ENCODE peak calls at places on chromosomes 12 and 14, in four cellular contexts. One of them, this sample, is unnamed.

GRCh38 chr14:41476526-41476925 is 130.2 kb upstream of the LRFN5 start:
- DNase-seq in neural progenitor cell: no peak
- DNase-seq in fibroblast of lung: peak
- DNase-seq in GM12878: no peak
- DNase-seq in this sample: no peak

GRCh38 chr14:102373110-102373509 is 10.4 kb downstream of the TECPR2 start:
- DNase-seq in neural progenitor cell: no peak
- DNase-seq in fibroblast of lung: no peak
- DNase-seq in GM12878: peak
- DNase-seq in this sample: no peak

GRCh38 chr12:59005195-59005961 is 85.1 kb upstream of the LRIG3 start:
- DNase-seq in neural progenitor cell: no peak
- DNase-seq in fibroblast of lung: peak
- DNase-seq in GM12878: no peak
- DNase-seq in this sample: no peak

GRCh38 chr12:178715-179109 is 35.2 kb downstream of the SLC6A12 start:
- DNase-seq in neural progenitor cell: no peak
- DNase-seq in fibroblast of lung: no peak
- DNase-seq in GM12878: no peak
- DNase-seq in this sample: no peak

GRCh38 chr12:24596768-24597388 is 352.0 kb downstream of the BCAT1 start:
- DNase-seq in neural progenitor cell: peak
- DNase-seq in fibroblast of lung: peak
- DNase-seq in GM12878: no peak
- DNase-seq in this sample: no peak

GRCh38 chr12:10716704-10717315 is 6.3 kb downstream of the YBX3 start:
- DNase-seq in neural progenitor cell: peak
- DNase-seq in fibroblast of lung: peak
- DNase-seq in GM12878: no peak
- DNase-seq in this sample: peak

GRCh38 chr12:3332190-3332589 is 158.8 kb upstream of the PRMT8 start:
- DNase-seq in neural progenitor cell: no peak
- DNase-seq in fibroblast of lung: peak
- DNase-seq in GM12878: no peak
- DNase-seq in this sample: no peak

GRCh38 chr12:67691220-67691619 is 42.7 kb downstream of the DYRK2 start:
- DNase-seq in neural progenitor cell: no peak
- DNase-seq in fibroblast of lung: no peak
- DNase-seq in GM12878: no peak
- DNase-seq in this sample: no peak

GRCh38 chr12:91172051-91172450 is 10.6 kb downstream of the DCN start:
- DNase-seq in neural progenitor cell: no peak
- DNase-seq in fibroblast of lung: no peak
- DNase-seq in GM12878: no peak
- DNase-seq in this sample: no peak

DNA sequence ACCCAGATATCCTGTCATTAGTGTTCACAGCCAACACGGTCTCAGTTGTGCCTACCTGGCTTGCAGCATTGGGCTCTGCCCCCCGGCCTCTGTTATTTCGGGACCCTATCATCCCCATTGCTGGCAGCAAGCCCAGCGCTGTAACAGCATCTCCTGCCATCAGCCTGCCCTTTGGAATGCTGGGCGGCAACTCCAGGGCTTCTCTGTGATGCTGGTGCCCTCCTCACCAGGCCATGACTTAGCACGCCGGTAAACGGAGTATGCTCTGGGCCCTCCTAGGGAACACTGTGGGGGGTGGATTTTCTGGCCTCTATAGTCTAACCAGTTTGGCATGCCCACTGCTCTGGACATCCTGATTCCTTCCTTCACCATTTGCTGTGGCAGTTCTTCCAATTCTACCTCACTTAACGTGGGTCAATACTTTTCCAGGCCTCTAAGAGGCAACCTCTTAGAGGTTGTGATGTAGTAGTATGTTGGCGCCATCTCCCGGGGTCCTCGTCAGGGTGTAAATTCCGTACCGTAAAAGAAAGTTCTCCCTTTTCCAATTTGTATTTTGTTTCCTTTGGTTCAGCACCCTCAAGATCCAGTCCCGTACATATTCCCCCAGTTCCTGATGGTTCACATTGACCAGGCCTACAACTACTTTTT is 80.0 kb downstream of the SINHCAF start:
- DNase-seq in neural progenitor cell: peak
- DNase-seq in fibroblast of lung: no peak
- DNase-seq in GM12878: no peak
- DNase-seq in this sample: peak
- TF ChIP-seq CTCF in neural progenitor cell: peak
- TF ChIP-seq CTCF in fibroblast of lung: peak
- TF ChIP-seq CTCF in GM12878: peak
- TF ChIP-seq CTCF in this sample: peak

GRCh38 chr14:70822706-70823185 is 13.4 kb upstream of the MAP3K9 start:
- DNase-seq in neural progenitor cell: peak
- DNase-seq in fibroblast of lung: peak
- DNase-seq in GM12878: no peak
- DNase-seq in this sample: peak
- H3K9ac ChIP-seq in neural progenitor cell: peak
- H3K9ac ChIP-seq in fibroblast of lung: no peak
- H3K9ac ChIP-seq in GM12878: peak
- H3K9ac ChIP-seq in this sample: peak

GRCh38 chr12:118560733-118561132 is 184.4 kb downstream of the SUDS3 start:
- DNase-seq in neural progenitor cell: no peak
- DNase-seq in fibroblast of lung: no peak
- DNase-seq in GM12878: no peak
- DNase-seq in this sample: no peak
- TF ChIP-seq CTCF in neural progenitor cell: no peak
- TF ChIP-seq CTCF in fibroblast of lung: no peak
- TF ChIP-seq CTCF in GM12878: no peak
- TF ChIP-seq CTCF in this sample: no peak

DNA sequence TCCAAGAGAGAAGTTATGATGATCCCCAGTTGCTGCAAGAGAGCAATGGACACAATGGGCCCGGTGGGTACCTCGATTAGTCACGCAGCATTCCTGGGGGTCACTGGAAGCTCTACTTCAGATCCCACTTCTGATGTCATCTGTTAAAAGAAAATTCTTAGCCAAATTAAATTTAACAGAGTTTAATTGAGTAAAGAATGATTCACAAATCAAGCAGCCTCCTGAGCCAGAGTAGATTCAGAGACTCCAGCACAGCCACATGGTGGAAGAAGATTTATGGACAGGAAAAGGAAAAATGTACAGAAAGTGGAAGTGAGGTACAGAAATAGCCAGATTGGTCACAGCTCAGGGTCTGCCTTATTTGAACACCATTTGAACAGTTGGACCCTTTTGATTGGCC is 107.5 kb downstream of the SPTSSA start:
- DNase-seq in neural progenitor cell: no peak
- DNase-seq in fibroblast of lung: peak
- DNase-seq in GM12878: no peak
- DNase-seq in this sample: no peak
- H3K9ac ChIP-seq in neural progenitor cell: no peak
- H3K9ac ChIP-seq in fibroblast of lung: no peak
- H3K9ac ChIP-seq in GM12878: no peak
- H3K9ac ChIP-seq in this sample: no peak

GRCh38 chr12:6057693-6058092 is 66.8 kb downstream of the VWF start:
- DNase-seq in neural progenitor cell: peak
- DNase-seq in fibroblast of lung: no peak
- DNase-seq in GM12878: no peak
- DNase-seq in this sample: peak
- TF ChIP-seq CTCF in neural progenitor cell: peak
- TF ChIP-seq CTCF in fibroblast of lung: no peak
- TF ChIP-seq CTCF in GM12878: no peak
- TF ChIP-seq CTCF in this sample: peak

This sample was measured in endodermal cell.